ENCODE peak calls at places on chromosomes 16 and 17, in nine cellular contexts. O is IMR-90; X is CD8-positive, alpha-beta T cell; W is HCT116; D is stomach; I is AG04450; J is tibial nerve; A is esophagus squamous epithelium; H is heart left ventricle. V is an unnamed sample. For H3K27me3, the result is how much of the 10 kb centered on the place peaks cover.

GRCh38 chr17:41891135-41892065 is 26.2 kb upstream of the KLHL11 start:
- DNase-seq in O (no peak), X (no peak), W (no peak), D (no peak), I (no peak), J (no peak), A (no peak), H (no peak), V (no peak)

GRCh38 chr16:53598513-53599266 is 95.7 kb upstream of the AKTIP start:
- DNase-seq in O (no peak), X (no peak), W (no peak), D (no peak), I (no peak), J (no peak), A (no peak), H (no peak), V (no peak)

GRCh38 chr17:49878931-49879330 is 31.1 kb upstream of the TAC4 start:
- DNase-seq in O (no peak), X (no peak), W (no peak), D (no peak), I (no peak), J (no peak), A (no peak), H (no peak), V (peak)

GRCh38 chr16:51161440-51162195 is 10.5 kb upstream of the SALL1 start:
- DNase-seq in O (peak), X (no peak), W (no peak), D (no peak), I (no peak), J (no peak), A (no peak), H (no peak), V (no peak)

GRCh38 chr17:37067555-37068111 is 118.9 kb downstream of the AATF start:
- DNase-seq in O (peak), X (no peak), W (peak), D (peak), I (peak), J (no peak), A (no peak), H (no peak), V (peak)

GRCh38 chr16:24036614-24037013 is 200.8 kb downstream of the PRKCB start:
- DNase-seq in O (peak), X (no peak), W (peak), D (peak), I (no peak), J (peak), A (no peak), H (no peak), V (peak)

GRCh38 chr16:57802635-57803412 is 533 bp upstream of the KIFC3 start:
- DNase-seq in O (peak), X (no peak), W (no peak), D (peak), I (no peak), J (peak), A (no peak), H (no peak), V (peak)

GRCh38 chr17:9446528-9446927 is 129.1 kb downstream of the STX8 start:
- DNase-seq in O (no peak), X (no peak), W (no peak), D (no peak), I (no peak), J (no peak), A (no peak), H (no peak), V (no peak)

GRCh38 chr17:48894886-48895285 is 2.3 kb downstream of the ATP5MC1 start:
- DNase-seq in O (no peak), X (no peak), W (no peak), D (no peak), I (no peak), J (no peak), A (no peak), H (no peak), V (no peak)

GRCh38 chr17:6162216-6162615 is 92.0 kb downstream of the WSCD1 start:
- DNase-seq in O (no peak), X (no peak), W (no peak), D (no peak), I (no peak), J (no peak), A (no peak), H (no peak), V (no peak)

GRCh38 chr16:3602320-3602653 is 9.1 kb downstream of the SLX4 start:
- DNase-seq in O (no peak), X (no peak), W (no peak), D (no peak), I (no peak), J (no peak), A (no peak), H (no peak), V (no peak)

GRCh38 chr17:81453049-81453448 is 57.8 kb downstream of the BAHCC1 start:
- DNase-seq in O (no peak), X (no peak), W (no peak), D (no peak), I (no peak), J (no peak), A (no peak), H (no peak), V (no peak)

GRCh38 chr16:65490296-65490695 is 368.4 kb upstream of the CDH11 start:
- DNase-seq in O (no peak), X (no peak), W (no peak), D (no peak), I (no peak), J (no peak), A (no peak), H (no peak), V (no peak)

GRCh38 chr17:45132569-45133463 is 501 bp upstream of the PLCD3 start:
- DNase-seq in O (peak), X (peak), W (peak), D (peak), I (no peak), J (peak), A (peak), H (peak), V (peak)

GRCh38 chr16:2039286-2040030 is 8.2 kb downstream of the NTHL1 start:
- DNase-seq in O (peak), X (no peak), W (no peak), D (peak), I (peak), J (peak), A (no peak), H (peak), V (peak)

GRCh38 chr17:69430488-69430887 is 16.0 kb downstream of the MAP2K6 start:
- DNase-seq in O (no peak), X (no peak), W (no peak), D (no peak), I (no peak), J (no peak), A (no peak), H (no peak), V (no peak)

GRCh38 chr16:47431960-47432359 is 28.9 kb downstream of the ITFG1 start:
- DNase-seq in O (no peak), X (no peak), W (no peak), D (no peak), I (no peak), J (no peak), A (no peak), H (no peak), V (no peak)

GRCh38 chr16:19283637-19284036 is 1.9 kb upstream of the CLEC19A start:
- DNase-seq in O (no peak), X (no peak), W (no peak), D (no peak), I (no peak), J (no peak), A (no peak), H (no peak), V (no peak)

GRCh38 chr17:10984163-10984562 is 146.3 kb upstream of the PIRT start:
- DNase-seq in O (no peak), X (no peak), W (no peak), D (no peak), I (no peak), J (no peak), A (no peak), H (no peak), V (no peak)

GRCh38 chr16:57977418-57978069 is 6.6 kb upstream of the CNGB1 start:
- DNase-seq in O (no peak), X (no peak), W (no peak), D (no peak), I (no peak), J (no peak), A (no peak), H (no peak), V (peak)

GRCh38 chr17:76239538-76240274 is 587 bp downstream of the RNF157 start:
- DNase-seq in O (no peak), X (no peak), W (no peak), D (no peak), I (no peak), J (no peak), A (no peak), H (no peak), V (no peak)

GRCh38 chr17:42284566-42284965 is 3.7 kb upstream of the STAT5A start:
- DNase-seq in O (no peak), X (no peak), W (no peak), D (peak), I (no peak), J (no peak), A (no peak), H (peak), V (no peak)

GRCh38 chr16:72400257-72401078 is 228.5 kb upstream of the PMFBP1 start:
- DNase-seq in O (peak), X (no peak), W (peak), D (no peak), I (peak), J (peak), A (no peak), H (peak), V (peak)

GRCh38 chr16:55713103-55713502 is 57.3 kb downstream of the SLC6A2 start:
- DNase-seq in O (no peak), X (no peak), W (no peak), D (no peak), I (no peak), J (no peak), A (no peak), H (no peak), V (no peak)

GRCh38 chr16:3098459-3099394 is at the start of gene ZSCAN10:
- DNase-seq in O (no peak), X (no peak), W (no peak), D (no peak), I (no peak), J (no peak), A (no peak), H (no peak), V (no peak)

GRCh38 chr17:74212262-74212912 is 984 bp upstream of the TTYH2 start:
- DNase-seq in O (no peak), X (no peak), W (no peak), D (no peak), I (no peak), J (no peak), A (no peak), H (peak), V (no peak)

GRCh38 chr17:66909811-66910210 is 54.7 kb upstream of the CACNG4 start:
- DNase-seq in O (no peak), X (no peak), W (no peak), D (no peak), I (no peak), J (no peak), A (no peak), H (no peak), V (no peak)

GRCh38 chr16:81532491-81533174 is 88.0 kb downstream of the CMIP start:
- DNase-seq in O (no peak), X (no peak), W (no peak), D (no peak), I (no peak), J (no peak), A (no peak), H (no peak), V (no peak)

GRCh38 chr16:181668-182021 is 1.4 kb downstream of the HBQ1 start:
- DNase-seq in O (no peak), X (no peak), W (no peak), D (no peak), I (no peak), J (no peak), A (no peak), H (no peak), V (no peak)

GRCh38 chr17:56085576-56086267 is 67.6 kb upstream of the ANKFN1 start:
- DNase-seq in O (no peak), X (no peak), W (no peak), D (no peak), I (no peak), J (no peak), A (no peak), H (no peak), V (no peak)

GRCh38 chr17:3298260-3298659 is at the start of gene OR3A1:
- DNase-seq in O (no peak), X (no peak), W (no peak), D (no peak), I (no peak), J (no peak), A (no peak), H (no peak), V (no peak)

GRCh38 chr17:5042152-5043022 is 7.2 kb upstream of the SLC52A1 start:
- DNase-seq in O (no peak), X (no peak), W (no peak), D (no peak), I (no peak), J (no peak), A (no peak), H (no peak), V (no peak)

GRCh38 chr16:17607624-17608023 is 136.9 kb upstream of the XYLT1 start:
- DNase-seq in O (no peak), X (no peak), W (no peak), D (no peak), I (no peak), J (no peak), A (no peak), H (no peak), V (no peak)

GRCh38 chr16:67447508-67448076 is 16.7 kb downstream of the HSD11B2 start:
- DNase-seq in O (peak), X (peak), W (peak), D (peak), I (peak), J (no peak), A (no peak), H (peak), V (peak)

GRCh38 chr16:67197704-67198103 is 1.2 kb upstream of the ELMO3 start:
- DNase-seq in O (no peak), X (no peak), W (no peak), D (no peak), I (no peak), J (no peak), A (no peak), H (no peak), V (peak)

GRCh38 chr16:87376660-87377059 is 6.9 kb downstream of the FBXO31 start:
- DNase-seq in O (no peak), X (no peak), W (no peak), D (no peak), I (no peak), J (no peak), A (no peak), H (no peak), V (no peak)

GRCh38 chr16:15643453-15644305 is 725 bp upstream of the MARF1 start:
- DNase-seq in O (peak), X (no peak), W (peak), D (no peak), I (peak), J (peak), A (no peak), H (peak), V (no peak)

GRCh38 chr16:17083628-17084027 is 387.1 kb downstream of the XYLT1 start:
- DNase-seq in O (no peak), X (no peak), W (no peak), D (no peak), I (no peak), J (no peak), A (no peak), H (no peak), V (no peak)

GRCh38 chr17:1495265-1495664 is 2.8 kb upstream of the MYO1C start:
- DNase-seq in O (no peak), X (no peak), W (no peak), D (no peak), I (no peak), J (no peak), A (no peak), H (peak), V (no peak)
- H3K4me3 ChIP-seq in O (no peak), X (no peak), W (no peak), D (no peak), I (no peak), J (no peak), A (no peak), H (no peak), V (no peak)

DNA sequence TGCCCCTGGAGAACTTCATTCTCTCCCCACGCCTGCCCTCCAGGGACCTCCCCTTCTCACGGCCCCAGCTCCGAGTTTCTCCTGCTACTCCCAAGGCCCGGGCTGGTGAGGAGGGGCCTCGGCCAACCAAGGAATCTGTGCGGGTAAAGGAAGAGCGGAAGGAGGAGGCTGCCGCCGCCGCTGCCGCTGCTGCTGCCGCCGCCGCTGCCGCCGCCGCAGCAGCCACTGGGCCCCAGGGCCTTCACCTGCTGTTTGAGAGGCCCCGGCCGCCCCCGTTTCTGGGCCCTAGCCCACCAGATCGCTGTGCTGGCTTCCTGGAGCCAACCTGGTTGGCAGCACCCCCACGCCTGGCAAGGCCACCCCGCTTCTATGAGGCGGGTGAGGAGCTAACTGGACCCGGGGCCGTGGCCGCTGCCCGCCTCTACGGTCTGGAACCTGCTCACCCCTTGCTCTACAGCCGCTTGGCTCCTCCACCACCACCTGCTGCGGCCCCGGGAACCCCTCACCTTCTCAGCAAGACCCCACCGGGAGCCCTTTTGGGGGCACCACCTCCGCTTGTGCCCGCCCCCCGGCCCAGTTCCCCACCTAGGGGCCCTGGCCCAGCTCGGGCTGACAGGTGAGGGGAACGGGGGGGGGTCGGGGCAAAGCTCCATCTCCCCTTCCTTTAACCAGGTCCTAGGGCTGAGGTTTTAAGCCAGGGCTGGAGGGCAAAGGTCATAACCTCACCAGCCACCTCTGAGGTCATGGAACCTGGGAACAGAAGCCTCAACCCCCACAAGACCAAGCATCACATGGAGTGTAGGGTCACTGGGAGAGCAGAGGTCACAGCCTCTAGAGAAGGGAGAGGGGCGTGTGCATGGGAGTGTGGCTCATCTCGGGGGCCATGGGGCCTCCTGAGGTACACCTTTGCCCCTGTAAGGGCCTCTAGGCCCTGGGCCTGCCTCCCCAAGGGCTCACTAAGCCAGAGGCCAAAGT is 11.1 kb downstream of the FBRS start:
- DNase-seq in O (no peak), X (no peak), W (no peak), D (no peak), I (no peak), J (no peak), A (no peak), H (no peak), V (no peak)
- H3K27me3 ChIP-seq in O (under half), X (under half), W (under half), D (under half), I (under half), J (under half), A (under half), H (under half), V (under half)

GRCh38 chr16:90077240-90077756 is at the start of gene PRDM7:
- DNase-seq in O (peak), X (peak), W (peak), D (peak), I (peak), J (peak), A (peak), H (peak), V (peak)
- H3K4me3 ChIP-seq in O (peak), X (peak), W (peak), D (peak), I (peak), J (peak), A (peak), H (peak), V (peak)

GRCh38 chr17:78340183-78340955 is 19.5 kb downstream of the SOCS3 start:
- DNase-seq in O (no peak), X (no peak), W (no peak), D (no peak), I (no peak), J (no peak), A (no peak), H (no peak), V (no peak)
- H3K27me3 ChIP-seq in O (under half), X (under half), W (under half), D (under half), I (under half), J (under half), A (under half), H (under half), V (under half)

GRCh38 chr16:8957509-8958157 is 6.1 kb downstream of the USP7 start:
- DNase-seq in O (no peak), X (no peak), W (no peak), D (no peak), I (no peak), J (no peak), A (no peak), H (no peak), V (no peak)
- H3K4me3 ChIP-seq in O (no peak), X (peak), W (no peak), D (peak), I (no peak), J (no peak), A (no peak), H (no peak), V (no peak)

V was measured in Caco-2.